ENCODE peak calls at places on chromosomes 13 and 19, in ten cellular contexts. One of them, this sample, is unnamed.

GRCh38 chr13:51041126-51041525 is 69.9 kb downstream of the C13orf42 start:
- DNase-seq in H1: no peak
- DNase-seq in body of pancreas: no peak
- DNase-seq in ovary: no peak
- DNase-seq in IMR-90: no peak
- DNase-seq in endothelial cell of umbilical vein: no peak
- DNase-seq in spleen: no peak
- DNase-seq in K562: no peak
- DNase-seq in heart left ventricle: no peak
- DNase-seq in tibial nerve: no peak
- DNase-seq in this sample: no peak

GRCh38 chr13:22114630-22115311 is 443.9 kb downstream of the FGF9 start:
- DNase-seq in H1: no peak
- DNase-seq in body of pancreas: peak; percentile 25
- DNase-seq in ovary: no peak
- DNase-seq in IMR-90: peak; percentile 78
- DNase-seq in endothelial cell of umbilical vein: no peak
- DNase-seq in spleen: no peak
- DNase-seq in K562: no peak
- DNase-seq in heart left ventricle: no peak
- DNase-seq in tibial nerve: no peak
- DNase-seq in this sample: no peak

GRCh38 chr19:3431760-3432397 is 48.4 kb downstream of the SMIM24 start:
- DNase-seq in H1: no peak
- DNase-seq in body of pancreas: no peak
- DNase-seq in ovary: no peak
- DNase-seq in IMR-90: no peak
- DNase-seq in endothelial cell of umbilical vein: no peak
- DNase-seq in spleen: no peak
- DNase-seq in K562: no peak
- DNase-seq in heart left ventricle: no peak
- DNase-seq in tibial nerve: no peak
- DNase-seq in this sample: no peak

GRCh38 chr13:73189365-73189764 is 130.6 kb downstream of the KLF5 start:
- DNase-seq in H1: no peak
- DNase-seq in body of pancreas: no peak
- DNase-seq in ovary: no peak
- DNase-seq in IMR-90: no peak
- DNase-seq in endothelial cell of umbilical vein: no peak
- DNase-seq in spleen: no peak
- DNase-seq in K562: no peak
- DNase-seq in heart left ventricle: no peak
- DNase-seq in tibial nerve: no peak
- DNase-seq in this sample: no peak

GRCh38 chr19:14337510-14337909 is 43.7 kb upstream of the ADGRE5 start:
- DNase-seq in H1: peak; percentile 86
- DNase-seq in body of pancreas: no peak
- DNase-seq in ovary: no peak
- DNase-seq in IMR-90: no peak
- DNase-seq in endothelial cell of umbilical vein: peak; percentile 35
- DNase-seq in spleen: no peak
- DNase-seq in K562: peak; percentile 83
- DNase-seq in heart left ventricle: no peak
- DNase-seq in tibial nerve: no peak
- DNase-seq in this sample: peak; percentile 51

GRCh38 chr19:22331521-22331920 is 45.3 kb downstream of the ZNF729 start:
- DNase-seq in H1: no peak
- DNase-seq in body of pancreas: no peak
- DNase-seq in ovary: no peak
- DNase-seq in IMR-90: no peak
- DNase-seq in endothelial cell of umbilical vein: no peak
- DNase-seq in spleen: no peak
- DNase-seq in K562: no peak
- DNase-seq in heart left ventricle: no peak
- DNase-seq in tibial nerve: no peak
- DNase-seq in this sample: no peak

GRCh38 chr13:33349314-33349995 is 63.9 kb upstream of the STARD13 start:
- DNase-seq in H1: no peak
- DNase-seq in body of pancreas: peak; percentile 42
- DNase-seq in ovary: peak; percentile 25
- DNase-seq in IMR-90: no peak
- DNase-seq in endothelial cell of umbilical vein: no peak
- DNase-seq in spleen: no peak
- DNase-seq in K562: no peak
- DNase-seq in heart left ventricle: no peak
- DNase-seq in tibial nerve: no peak
- DNase-seq in this sample: no peak

GRCh38 chr13:74324338-74324737 is 190.1 kb upstream of the KLF12 start:
- DNase-seq in H1: no peak
- DNase-seq in body of pancreas: no peak
- DNase-seq in ovary: no peak
- DNase-seq in IMR-90: no peak
- DNase-seq in endothelial cell of umbilical vein: no peak
- DNase-seq in spleen: no peak
- DNase-seq in K562: no peak
- DNase-seq in heart left ventricle: no peak
- DNase-seq in tibial nerve: no peak
- DNase-seq in this sample: no peak

DNA sequence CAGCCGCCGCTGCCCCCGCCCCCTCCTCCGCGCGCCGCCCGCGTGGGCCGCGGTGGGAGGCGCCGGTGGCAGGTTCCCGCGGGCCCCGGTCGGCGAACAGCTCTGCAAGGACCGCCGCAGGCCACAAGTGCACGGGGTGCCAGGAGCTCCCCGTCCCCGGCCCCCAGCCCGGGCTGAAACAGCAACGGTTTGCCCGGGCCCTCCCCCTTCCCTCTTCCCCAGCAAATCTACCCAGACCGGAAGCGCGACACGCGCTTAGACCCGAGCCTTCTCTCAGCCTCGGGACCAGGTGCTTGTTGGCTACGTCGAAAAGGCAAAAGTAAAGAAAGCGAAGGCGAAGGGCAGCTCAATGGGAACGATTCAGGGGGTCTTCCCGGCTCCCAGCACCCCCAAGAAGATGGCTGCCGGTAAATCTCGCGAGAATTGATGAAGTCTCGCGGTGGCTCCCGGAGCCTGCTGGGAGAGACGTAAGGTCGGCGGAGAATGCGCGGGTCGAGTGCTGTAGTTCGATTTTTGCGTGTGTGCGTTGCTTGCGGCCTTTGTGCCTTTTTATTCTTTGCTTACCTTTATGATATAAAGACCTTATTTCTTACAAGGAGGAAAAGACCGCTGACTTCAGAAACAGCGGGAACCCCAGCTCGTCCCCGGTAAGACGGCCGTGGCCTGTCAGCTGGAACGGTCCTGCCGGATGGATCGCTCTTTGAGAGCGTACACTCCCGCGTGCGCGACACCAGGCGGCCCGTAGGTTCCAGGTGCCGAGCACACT is at the start of gene RBM26:
- DNase-seq in H1: peak; percentile 98
- DNase-seq in body of pancreas: peak; percentile 94
- DNase-seq in ovary: peak; percentile 94
- DNase-seq in IMR-90: peak; percentile 94
- DNase-seq in endothelial cell of umbilical vein: peak; percentile 95
- DNase-seq in spleen: peak; percentile 96
- DNase-seq in K562: peak; percentile 79
- DNase-seq in heart left ventricle: peak; percentile 96
- DNase-seq in tibial nerve: peak; percentile 91
- DNase-seq in this sample: peak; percentile 96
- TF ChIP-seq POLR2A in H1: peak; percentile 80
- TF ChIP-seq POLR2A in body of pancreas: peak; percentile 82
- TF ChIP-seq POLR2A in ovary: peak; percentile 75
- TF ChIP-seq POLR2A in IMR-90: peak; percentile 75
- TF ChIP-seq POLR2A in endothelial cell of umbilical vein: peak; percentile 84
- TF ChIP-seq POLR2A in spleen: no peak
- TF ChIP-seq POLR2A in K562: peak; percentile 92
- TF ChIP-seq POLR2A in heart left ventricle: peak; percentile 49
- TF ChIP-seq POLR2A in tibial nerve: peak; percentile 41
- TF ChIP-seq POLR2A in this sample: peak; percentile 96

GRCh38 chr19:11374449-11375142 is at the start of gene SWSAP1:
- DNase-seq in H1: peak; percentile 97
- DNase-seq in body of pancreas: peak; percentile 100
- DNase-seq in ovary: peak; percentile 97
- DNase-seq in IMR-90: peak; percentile 99
- DNase-seq in endothelial cell of umbilical vein: peak; percentile 100
- DNase-seq in spleen: peak; percentile 99
- DNase-seq in K562: peak; percentile 95
- DNase-seq in heart left ventricle: peak; percentile 99
- DNase-seq in tibial nerve: peak; percentile 97
- DNase-seq in this sample: peak; percentile 99

GRCh38 chr19:11377237-11377636 is 2.8 kb downstream of the SWSAP1 start:
- DNase-seq in H1: no peak
- DNase-seq in body of pancreas: no peak
- DNase-seq in ovary: no peak
- DNase-seq in IMR-90: peak; percentile 94
- DNase-seq in endothelial cell of umbilical vein: peak; percentile 50
- DNase-seq in spleen: no peak
- DNase-seq in K562: peak; percentile 43
- DNase-seq in heart left ventricle: no peak
- DNase-seq in tibial nerve: no peak
- DNase-seq in this sample: peak; percentile 49

GRCh38 chr19:11373166-11373884 is 1.1 kb upstream of the SWSAP1 start:
- DNase-seq in H1: no peak
- DNase-seq in body of pancreas: peak; percentile 64
- DNase-seq in ovary: no peak
- DNase-seq in IMR-90: no peak
- DNase-seq in endothelial cell of umbilical vein: no peak
- DNase-seq in spleen: no peak
- DNase-seq in K562: no peak
- DNase-seq in heart left ventricle: no peak
- DNase-seq in tibial nerve: no peak
- DNase-seq in this sample: peak; percentile 67

GRCh38 chr19:11373885-11374448 is 499 bp upstream of the SWSAP1 start:
- DNase-seq in H1: no peak
- DNase-seq in body of pancreas: no peak
- DNase-seq in ovary: no peak
- DNase-seq in IMR-90: no peak
- DNase-seq in endothelial cell of umbilical vein: no peak
- DNase-seq in spleen: no peak
- DNase-seq in K562: no peak
- DNase-seq in heart left ventricle: no peak
- DNase-seq in tibial nerve: no peak
- DNase-seq in this sample: no peak

DNA sequence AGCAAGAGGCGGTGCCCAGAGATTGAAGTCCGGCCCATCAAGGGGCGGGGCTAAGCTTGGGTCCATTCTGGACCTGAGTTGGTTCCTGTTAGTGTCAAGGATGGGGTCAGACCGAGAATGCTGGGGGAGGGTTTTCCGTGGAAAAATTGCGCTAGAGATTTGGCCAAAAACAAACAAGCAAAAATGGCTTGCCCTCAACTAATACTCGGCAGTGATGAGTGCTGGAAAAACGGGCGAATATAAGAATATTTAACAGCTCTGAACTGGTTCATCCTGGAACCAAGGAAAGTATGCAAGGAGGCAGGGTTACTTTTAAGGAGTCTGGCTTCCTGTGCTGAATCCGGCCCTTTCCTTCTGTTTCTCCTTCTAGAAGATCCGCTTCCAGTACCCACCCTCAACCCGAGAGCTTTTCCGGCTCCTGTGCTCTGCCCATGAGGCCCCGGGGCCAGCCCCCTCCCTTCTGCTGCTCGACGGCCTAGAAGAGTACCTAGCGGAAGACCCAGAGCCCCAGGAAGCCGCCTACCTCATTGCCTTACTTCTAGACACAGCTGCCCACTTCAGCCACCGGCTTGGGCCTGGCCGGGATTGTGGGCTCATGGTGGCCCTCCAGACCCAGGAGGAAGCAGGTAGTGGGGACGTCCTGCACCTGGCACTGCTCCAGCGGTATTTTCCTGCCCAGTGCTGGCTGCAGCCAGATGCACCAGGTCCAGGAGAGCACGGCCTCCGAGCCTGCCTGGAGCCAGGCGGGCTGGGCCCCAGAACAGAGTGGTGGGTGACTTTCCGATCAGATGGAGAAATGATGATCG is 880 bp downstream of the SWSAP1 start:
- DNase-seq in H1: peak; percentile 68
- DNase-seq in body of pancreas: peak; percentile 65
- DNase-seq in ovary: peak; percentile 76
- DNase-seq in IMR-90: no peak
- DNase-seq in endothelial cell of umbilical vein: peak; percentile 67
- DNase-seq in spleen: peak; percentile 95
- DNase-seq in K562: no peak
- DNase-seq in heart left ventricle: peak; percentile 73
- DNase-seq in tibial nerve: no peak
- DNase-seq in this sample: peak; percentile 63
- TF ChIP-seq POLR2A in H1: no peak
- TF ChIP-seq POLR2A in body of pancreas: peak; percentile 75
- TF ChIP-seq POLR2A in ovary: peak; percentile 36
- TF ChIP-seq POLR2A in IMR-90: no peak
- TF ChIP-seq POLR2A in endothelial cell of umbilical vein: peak; percentile 78
- TF ChIP-seq POLR2A in spleen: no peak
- TF ChIP-seq POLR2A in K562: no peak
- TF ChIP-seq POLR2A in heart left ventricle: peak; percentile 81
- TF ChIP-seq POLR2A in tibial nerve: peak; percentile 18
- TF ChIP-seq POLR2A in this sample: peak; percentile 83

GRCh38 chr19:958967-959685 is 25.0 kb upstream of the WDR18 start:
- DNase-seq in H1: no peak
- DNase-seq in body of pancreas: no peak
- DNase-seq in ovary: no peak
- DNase-seq in IMR-90: peak; percentile 67
- DNase-seq in endothelial cell of umbilical vein: no peak
- DNase-seq in spleen: no peak
- DNase-seq in K562: peak; percentile 58
- DNase-seq in heart left ventricle: no peak
- DNase-seq in tibial nerve: no peak
- DNase-seq in this sample: no peak

GRCh38 chr19:961866-962620 is 22.1 kb upstream of the WDR18 start:
- DNase-seq in H1: no peak
- DNase-seq in body of pancreas: no peak
- DNase-seq in ovary: no peak
- DNase-seq in IMR-90: peak; percentile 68
- DNase-seq in endothelial cell of umbilical vein: no peak
- DNase-seq in spleen: no peak
- DNase-seq in K562: peak; percentile 88
- DNase-seq in heart left ventricle: no peak
- DNase-seq in tibial nerve: no peak
- DNase-seq in this sample: peak; percentile 92

GRCh38 chr19:959935-960502 is 24.1 kb upstream of the WDR18 start:
- DNase-seq in H1: peak; percentile 73
- DNase-seq in body of pancreas: no peak
- DNase-seq in ovary: no peak
- DNase-seq in IMR-90: no peak
- DNase-seq in endothelial cell of umbilical vein: no peak
- DNase-seq in spleen: no peak
- DNase-seq in K562: no peak
- DNase-seq in heart left ventricle: no peak
- DNase-seq in tibial nerve: no peak
- DNase-seq in this sample: no peak

GRCh38 chr19:962683-963385 is 21.3 kb upstream of the WDR18 start:
- DNase-seq in H1: no peak
- DNase-seq in body of pancreas: no peak
- DNase-seq in ovary: no peak
- DNase-seq in IMR-90: no peak
- DNase-seq in endothelial cell of umbilical vein: no peak
- DNase-seq in spleen: no peak
- DNase-seq in K562: no peak
- DNase-seq in heart left ventricle: no peak
- DNase-seq in tibial nerve: no peak
- DNase-seq in this sample: no peak

GRCh38 chr19:960601-960938 is 23.6 kb upstream of the WDR18 start:
- DNase-seq in H1: no peak
- DNase-seq in body of pancreas: no peak
- DNase-seq in ovary: no peak
- DNase-seq in IMR-90: no peak
- DNase-seq in endothelial cell of umbilical vein: no peak
- DNase-seq in spleen: no peak
- DNase-seq in K562: no peak
- DNase-seq in heart left ventricle: no peak
- DNase-seq in tibial nerve: no peak
- DNase-seq in this sample: no peak
- TF ChIP-seq POLR2A in H1: no peak
- TF ChIP-seq POLR2A in body of pancreas: no peak
- TF ChIP-seq POLR2A in ovary: no peak
- TF ChIP-seq POLR2A in IMR-90: no peak
- TF ChIP-seq POLR2A in endothelial cell of umbilical vein: no peak
- TF ChIP-seq POLR2A in spleen: no peak
- TF ChIP-seq POLR2A in K562: no peak
- TF ChIP-seq POLR2A in heart left ventricle: no peak
- TF ChIP-seq POLR2A in tibial nerve: no peak
- TF ChIP-seq POLR2A in this sample: no peak

GRCh38 chr19:49111218-49111998 is 2.8 kb upstream of the LIN7B start:
- DNase-seq in H1: no peak
- DNase-seq in body of pancreas: no peak
- DNase-seq in ovary: no peak
- DNase-seq in IMR-90: no peak
- DNase-seq in endothelial cell of umbilical vein: no peak
- DNase-seq in spleen: no peak
- DNase-seq in K562: no peak
- DNase-seq in heart left ventricle: no peak
- DNase-seq in tibial nerve: no peak
- DNase-seq in this sample: no peak

GRCh38 chr19:49114630-49115363 is 627 bp downstream of the LIN7B start:
- DNase-seq in H1: peak; percentile 86
- DNase-seq in body of pancreas: peak; percentile 74
- DNase-seq in ovary: peak; percentile 76
- DNase-seq in IMR-90: peak; percentile 33
- DNase-seq in endothelial cell of umbilical vein: peak; percentile 39
- DNase-seq in spleen: peak; percentile 88
- DNase-seq in K562: peak; percentile 50
- DNase-seq in heart left ventricle: peak; percentile 83
- DNase-seq in tibial nerve: no peak
- DNase-seq in this sample: peak; percentile 56

GRCh38 chr19:49110567-49110966 is 3.6 kb upstream of the LIN7B start:
- DNase-seq in H1: no peak
- DNase-seq in body of pancreas: no peak
- DNase-seq in ovary: no peak
- DNase-seq in IMR-90: peak; percentile 62
- DNase-seq in endothelial cell of umbilical vein: no peak
- DNase-seq in spleen: no peak
- DNase-seq in K562: no peak
- DNase-seq in heart left ventricle: no peak
- DNase-seq in tibial nerve: no peak
- DNase-seq in this sample: no peak

GRCh38 chr19:49116544-49116943 is 2.4 kb downstream of the LIN7B start:
- DNase-seq in H1: no peak
- DNase-seq in body of pancreas: peak; percentile 50
- DNase-seq in ovary: no peak
- DNase-seq in IMR-90: no peak
- DNase-seq in endothelial cell of umbilical vein: no peak
- DNase-seq in spleen: no peak
- DNase-seq in K562: no peak
- DNase-seq in heart left ventricle: no peak
- DNase-seq in tibial nerve: peak; percentile 38
- DNase-seq in this sample: no peak

GRCh38 chr19:49113762-49114629 is at the start of gene LIN7B:
- DNase-seq in H1: peak; percentile 88
- DNase-seq in body of pancreas: peak; percentile 52
- DNase-seq in ovary: peak; percentile 82
- DNase-seq in IMR-90: peak; percentile 54
- DNase-seq in endothelial cell of umbilical vein: peak; percentile 74
- DNase-seq in spleen: peak; percentile 93
- DNase-seq in K562: peak; percentile 84
- DNase-seq in heart left ventricle: peak; percentile 85
- DNase-seq in tibial nerve: no peak
- DNase-seq in this sample: peak; percentile 91
- TF ChIP-seq POLR2A in H1: no peak
- TF ChIP-seq POLR2A in body of pancreas: no peak
- TF ChIP-seq POLR2A in ovary: no peak
- TF ChIP-seq POLR2A in IMR-90: no peak
- TF ChIP-seq POLR2A in endothelial cell of umbilical vein: peak; percentile 35
- TF ChIP-seq POLR2A in spleen: no peak
- TF ChIP-seq POLR2A in K562: peak; percentile 47
- TF ChIP-seq POLR2A in heart left ventricle: peak; percentile 35
- TF ChIP-seq POLR2A in tibial nerve: no peak
- TF ChIP-seq POLR2A in this sample: peak; percentile 32